ENCODE peak calls at places on chromosomes 13 and 19, in nine cellular contexts. F, T, M, S, I, Z, B, W and U are unnamed samples.

GRCh38 chr13:77733674-77734073 is 36.2 kb downstream of the SLAIN1 start:
- DNase-seq in S (no peak), B (no peak), M (no peak), T (no peak), F (no peak), Z (no peak), W (no peak), I (no peak), U (no peak)

GRCh38 chr19:30897553-30897952 is 451.7 kb downstream of the TSHZ3 start:
- DNase-seq in F (no peak), W (no peak), I (no peak), M (no peak), S (peak; percentile 62), Z (no peak), B (no peak), T (no peak), U (no peak)

GRCh38 chr19:16026131-16026530 is 50.2 kb upstream of the TPM4 start:
- DNase-seq in M (no peak), W (no peak), B (no peak), F (no peak), I (no peak), T (no peak), Z (no peak), S (no peak), U (no peak)

GRCh38 chr19:991174-991931 is 7.2 kb downstream of the WDR18 start:
- DNase-seq in B (peak; percentile 54), T (no peak), Z (peak; percentile 64), I (peak; percentile 22), M (peak; percentile 22), S (no peak), W (peak; percentile 54), F (peak; percentile 46), U (peak; percentile 53)

GRCh38 chr19:7748756-7749155 is 1.4 kb upstream of the CD209 start:
- DNase-seq in I (no peak), B (no peak), W (peak; percentile 16), S (no peak), F (peak; percentile 7), M (no peak), T (no peak), Z (peak; percentile 19), U (peak; percentile 15)

GRCh38 chr13:44109986-44110640 is 230.4 kb downstream of the LACC1 start:
- DNase-seq in B (no peak), S (no peak), W (no peak), F (no peak), M (no peak), I (no peak), Z (no peak), T (no peak), U (no peak)

GRCh38 chr13:43766766-43767165 is 20.0 kb downstream of the ENOX1 start:
- DNase-seq in W (peak; percentile 28), I (no peak), F (no peak), B (no peak), S (no peak), M (no peak), T (no peak), Z (peak; percentile 52), U (no peak)

GRCh38 chr13:24270639-24271131 is 38.7 kb upstream of the C1QTNF9 start:
- DNase-seq in S (no peak), I (peak; percentile 49), W (peak; percentile 40), T (peak; percentile 78), M (peak; percentile 62), B (peak; percentile 68), F (peak; percentile 47), Z (peak; percentile 54), U (peak; percentile 47)

GRCh38 chr19:2271516-2272103 is 10.4 kb downstream of the PEAK3 start:
- DNase-seq in F (peak; percentile 75), Z (peak; percentile 63), W (peak; percentile 78), T (no peak), M (peak; percentile 87), S (no peak), I (peak; percentile 55), B (no peak), U (peak; percentile 76)

GRCh38 chr19:12754465-12755196 is 3.0 kb downstream of the BEST2 start:
- DNase-seq in T (no peak), S (no peak), B (no peak), I (no peak), F (no peak), W (no peak), M (no peak), Z (no peak), U (no peak)

GRCh38 chr13:25175026-25175425 is 2.9 kb upstream of the AMER2 start:
- DNase-seq in Z (no peak), W (no peak), F (no peak), I (no peak), B (no peak), M (no peak), T (no peak), S (no peak), U (no peak)

GRCh38 chr19:7575426-7576040 is 20.1 kb upstream of the CAMSAP3 start:
- DNase-seq in M (no peak), T (no peak), I (peak; percentile 17), W (no peak), S (no peak), F (no peak), B (no peak), Z (no peak), U (no peak)

GRCh38 chr19:8438236-8438635 is 6.5 kb upstream of the HNRNPM start:
- DNase-seq in B (peak; percentile 27), W (no peak), Z (no peak), T (peak; percentile 2), S (no peak), F (no peak), I (no peak), M (no peak), U (no peak)

DNA sequence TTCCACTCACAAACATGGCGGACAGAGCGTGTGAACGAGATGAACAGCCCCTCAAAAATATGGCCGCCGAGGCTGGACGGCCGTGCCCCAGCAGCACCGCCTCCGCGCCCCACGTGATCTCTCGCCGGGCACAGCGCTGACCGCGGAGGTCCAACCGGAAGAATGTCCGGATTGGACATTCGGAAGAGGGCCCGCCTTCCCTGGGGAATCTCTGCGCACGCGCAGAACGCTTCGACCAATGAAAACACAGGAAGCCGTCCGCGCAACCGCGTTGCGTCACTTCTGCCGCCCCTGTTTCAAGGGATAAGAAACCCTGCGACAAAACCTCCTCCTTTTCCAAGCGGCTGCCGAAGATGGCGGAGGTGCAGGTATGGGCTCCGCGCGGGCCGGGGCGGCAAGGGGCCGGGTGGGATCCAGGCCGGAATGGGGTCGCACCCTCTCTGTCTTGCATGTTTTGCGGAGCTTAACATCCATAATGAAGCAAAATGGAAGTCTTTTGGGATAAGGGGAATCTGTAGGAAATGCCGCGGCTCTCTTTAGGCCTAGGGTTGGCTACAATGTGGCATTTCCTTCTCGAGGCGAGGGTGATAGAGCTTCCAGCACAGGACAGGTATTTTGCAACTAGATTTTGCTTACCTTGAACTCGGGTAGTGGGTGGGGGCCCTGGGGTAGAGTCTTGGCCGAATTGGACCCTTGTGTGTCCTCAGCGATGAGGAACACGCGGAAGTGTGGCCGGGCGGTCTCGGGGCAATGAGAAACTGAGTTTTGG is at the start of gene RPL13A:
- DNase-seq in B (peak; percentile 100), S (peak; percentile 100), I (peak; percentile 98), F (peak; percentile 99), M (peak; percentile 97), W (peak; percentile 100), T (peak; percentile 99), Z (peak; percentile 100), U (peak; percentile 100)
- TF ChIP-seq CTCF in B (no peak), S (no peak), I (no peak), F (no peak), M (no peak), W (no peak), T (no peak), Z (no peak), U (no peak)

GRCh38 chr13:48490241-48490640 is 42.6 kb downstream of the RCBTB2 start:
- DNase-seq in F (no peak), B (no peak), Z (no peak), I (no peak), T (no peak), W (no peak), M (no peak), S (no peak), U (no peak)

GRCh38 chr13:48489666-48490065 is 43.2 kb downstream of the RCBTB2 start:
- DNase-seq in F (no peak), S (no peak), W (no peak), Z (no peak), M (no peak), T (no peak), I (no peak), B (no peak), U (no peak)

GRCh38 chr13:48492123-48493075 is 40.5 kb downstream of the RCBTB2 start:
- DNase-seq in M (no peak), W (peak; percentile 91), B (peak; percentile 75), I (peak; percentile 11), F (peak; percentile 18), Z (peak; percentile 88), T (peak; percentile 69), S (peak; percentile 88), U (peak; percentile 88)

GRCh38 chr13:48493076-48493765 is 39.7 kb downstream of the RCBTB2 start:
- DNase-seq in S (no peak), I (no peak), Z (peak; percentile 34), F (no peak), W (peak; percentile 42), M (no peak), B (no peak), T (no peak), U (peak; percentile 32)

DNA sequence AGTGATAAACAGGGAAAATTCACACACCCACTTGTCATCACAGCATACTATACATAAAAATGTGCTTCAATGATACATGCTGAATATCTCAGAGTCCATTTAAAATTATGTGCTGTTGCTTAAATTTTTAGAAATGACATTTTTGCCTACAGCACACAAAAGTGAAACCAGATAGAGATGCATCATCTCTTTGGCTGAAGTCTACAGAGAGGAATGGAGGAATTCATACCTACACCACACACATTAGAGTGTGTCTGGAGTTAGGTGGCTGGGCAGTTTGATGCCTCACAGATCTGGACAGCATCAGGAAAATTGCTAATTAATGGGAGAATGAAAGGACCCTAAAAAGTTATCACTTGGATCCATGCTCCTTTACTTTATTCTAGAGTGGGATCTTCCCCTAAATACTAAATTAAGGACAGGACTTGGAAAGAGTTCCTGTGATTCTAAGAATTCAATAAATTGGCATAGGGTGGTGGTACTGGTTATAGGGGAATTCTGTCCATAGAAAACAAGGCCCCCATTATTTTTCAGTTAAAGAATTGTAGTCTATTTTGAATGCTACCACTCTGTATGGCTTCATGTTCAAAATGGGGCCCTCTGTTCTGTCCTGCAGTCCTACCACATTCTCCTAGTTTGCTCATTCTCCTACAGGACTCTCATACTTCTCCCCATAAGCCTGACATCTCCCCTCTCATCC is 41.3 kb downstream of the RCBTB2 start:
- DNase-seq in Z (no peak), F (peak; percentile 22), B (no peak), I (no peak), T (no peak), W (no peak), S (no peak), M (no peak), U (no peak)
- H3K4me3 ChIP-seq in Z (no peak overlapping the region), F (no peak overlapping the region), B (no peak overlapping the region), I (no peak overlapping the region), T (no peak overlapping the region), W (no peak overlapping the region), S (no peak overlapping the region), M (no peak overlapping the region), U (peak overlapping the region; percentile 35)

GRCh38 chr13:107906131-107906530 is 309.2 kb downstream of the LIG4 start:
- DNase-seq in W (no peak), I (no peak), Z (no peak), S (no peak), T (no peak), M (no peak), F (no peak), B (no peak), U (no peak)
- TF ChIP-seq CTCF in W (no peak), I (no peak), Z (no peak), S (no peak), T (no peak), M (no peak), F (no peak), B (no peak), U (no peak)

GRCh38 chr19:45253396-45254027 is 2.4 kb downstream of the MARK4 start:
- DNase-seq in B (no peak), W (peak; percentile 32), S (no peak), M (peak; percentile 39), I (peak; percentile 16), Z (peak; percentile 30), F (peak; percentile 21), T (no peak), U (peak; percentile 29)
- H3K4me3 ChIP-seq in B (no peak overlapping the region), W (no peak overlapping the region), S (no peak overlapping the region), M (no peak overlapping the region), I (no peak overlapping the region), Z (no peak overlapping the region), F (no peak overlapping the region), T (no peak overlapping the region), U (peak overlapping the region; percentile 17)